ENCODE peak calls at places on chromosomes 6 and 20, in five cellular contexts. W is endodermal cell; C is HepG2; T is CD8-positive, alpha-beta T cell; P is heart left ventricle. X is an unnamed sample.

GRCh38 chr6:135093578-135093977 is 39.0 kb upstream of the HBS1L start:
- DNase-seq in P (no peak), T (no peak), W (no peak), C (no peak), X (no peak)

GRCh38 chr6:79077680-79078056 is 386 bp downstream of the PHIP start:
- DNase-seq in W (no peak), P (no peak), T (no peak), C (no peak), X (no peak)

GRCh38 chr20:62159835-62160234 is 16.3 kb downstream of the SS18L1 start:
- DNase-seq in T (no peak), P (no peak), C (no peak), W (no peak), X (no peak)

GRCh38 chr20:39810269-39810668 is 848.1 kb downstream of the DHX35 start:
- DNase-seq in C (no peak), W (no peak), P (no peak), T (no peak), X (no peak)

GRCh38 chr6:85747654-85748053 is 105.0 kb upstream of the SYNCRIP start:
- DNase-seq in W (no peak), P (no peak), C (peak; percentile 53), T (no peak), X (no peak)

GRCh38 chr6:13425971-13426931 is 61.1 kb downstream of the GFOD1 start:
- DNase-seq in C (no peak), P (peak; percentile 69), W (peak; percentile 50), T (no peak), X (no peak)

GRCh38 chr20:11394145-11394833 is 523.4 kb upstream of the BTBD3 start:
- DNase-seq in C (no peak), T (no peak), P (no peak), W (no peak), X (no peak)

GRCh38 chr20:32007787-32008616 is 2.2 kb upstream of the CCM2L start:
- DNase-seq in C (no peak), T (no peak), P (peak; percentile 88), W (peak; percentile 84), X (no peak)

GRCh38 chr20:63433756-63434531 is 38.5 kb downstream of the KCNQ2 start:
- DNase-seq in C (no peak), W (no peak), T (no peak), P (no peak), X (no peak)

GRCh38 chr20:12970372-12970821 is 38.4 kb upstream of the SPTLC3 start:
- DNase-seq in C (peak; percentile 74), W (peak; percentile 62), P (no peak), T (no peak), X (peak; percentile 46)

GRCh38 chr6:83536034-83536646 is 23.8 kb downstream of the PRSS35 start:
- DNase-seq in W (peak; percentile 91), T (peak; percentile 27), C (peak; percentile 29), P (no peak), X (peak; percentile 56)

GRCh38 chr6:170098428-170099170 is 192.3 kb downstream of the DLL1 start:
- DNase-seq in W (peak; percentile 33), C (no peak), T (no peak), P (no peak), X (no peak)

GRCh38 chr20:38706482-38706881 is 17.8 kb upstream of the SLC32A1 start:
- DNase-seq in C (no peak), W (peak; percentile 68), T (no peak), P (no peak), X (no peak)

GRCh38 chr6:156109713-156110112 is 654.1 kb upstream of the NOX3 start:
- DNase-seq in C (no peak), W (no peak), P (no peak), T (no peak), X (no peak)

GRCh38 chr6:132198040-132198439 is 203.2 kb downstream of the MOXD1 start:
- DNase-seq in P (no peak), T (no peak), C (no peak), W (no peak), X (no peak)

GRCh38 chr6:146997062-146997461 is 207.2 kb upstream of the STXBP5 start:
- DNase-seq in W (no peak), C (no peak), T (no peak), P (no peak), X (no peak)

GRCh38 chr6:33423777-33424176 is 3.9 kb downstream of the SYNGAP1 start:
- DNase-seq in W (no peak), T (no peak), P (no peak), C (no peak), X (no peak)

GRCh38 chr20:62829231-62830230 is 12.7 kb downstream of the COL9A3 start:
- DNase-seq in T (no peak), W (peak; percentile 38), P (peak; percentile 9), C (no peak), X (no peak)

DNA sequence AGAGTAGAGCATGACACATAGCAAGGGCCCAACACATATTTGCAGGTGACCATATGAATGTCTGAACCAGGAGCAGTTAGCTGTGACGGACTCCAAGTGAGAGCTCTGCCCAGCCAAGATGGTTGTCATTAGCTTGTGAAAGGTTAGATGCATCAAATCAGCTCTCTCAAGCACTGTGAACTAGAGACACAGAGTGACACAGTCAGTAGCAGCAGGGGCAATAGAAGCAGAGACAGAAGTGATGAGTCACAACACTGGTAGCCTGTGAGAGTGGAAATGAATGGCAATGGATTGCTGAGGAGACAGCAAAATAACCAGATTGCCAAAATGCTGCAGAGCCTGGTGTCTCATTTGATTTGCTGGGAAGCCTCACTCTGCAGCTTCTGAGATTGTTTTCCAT is 558.9 kb downstream of the PKHD1 start:
- DNase-seq in W (no peak), P (no peak), T (no peak), C (no peak), X (no peak)
- H3K36me3 ChIP-seq in W (no peaks in the 10 kb centered on the region), P (no peaks in the 10 kb centered on the region), T (no peaks in the 10 kb centered on the region), C (no peaks in the 10 kb centered on the region), X (no peaks in the 10 kb centered on the region)

GRCh38 chr20:57596358-57596757 is 23.9 kb downstream of the ZBP1 start:
- DNase-seq in C (no peak), T (no peak), P (no peak), W (no peak), X (no peak)

GRCh38 chr20:57598491-57598890 is 21.7 kb downstream of the ZBP1 start:
- DNase-seq in T (no peak), W (no peak), C (no peak), P (no peak), X (no peak)

GRCh38 chr20:57595041-57596030 is 24.9 kb downstream of the ZBP1 start:
- DNase-seq in W (peak; percentile 48), P (no peak), C (no peak), T (no peak), X (no peak)

GRCh38 chr20:57598060-57598459 is 22.2 kb downstream of the ZBP1 start:
- DNase-seq in P (no peak), C (no peak), W (peak; percentile 58), T (no peak), X (no peak)

GRCh38 chr20:57596998-57597939 is 23.0 kb downstream of the ZBP1 start:
- DNase-seq in T (peak; percentile 66), W (peak; percentile 91), C (peak; percentile 43), P (peak; percentile 62), X (peak; percentile 53)
- H3K4me3 ChIP-seq in T (peak overlapping the region; percentile 29), W (no peak overlapping the region), C (no peak overlapping the region), P (no peak overlapping the region), X (no peak overlapping the region)

DNA sequence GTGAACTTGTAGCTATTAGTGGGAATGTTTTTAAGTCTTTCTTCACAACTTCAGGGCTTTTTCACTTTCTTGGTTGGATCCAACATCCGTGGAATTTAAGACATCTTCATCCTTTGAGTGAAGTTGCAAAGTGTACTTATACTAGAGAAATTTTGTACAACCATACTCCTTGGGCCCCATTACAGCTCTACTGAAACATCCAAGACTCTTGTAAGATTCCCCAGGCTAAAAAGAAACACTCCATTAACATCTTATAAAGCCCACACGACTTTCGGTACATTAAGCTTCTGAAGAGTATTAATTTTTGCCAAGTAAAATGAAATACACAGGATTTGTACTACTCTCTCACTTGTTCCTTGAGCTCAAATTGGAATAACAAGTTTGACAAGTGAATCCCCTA is 5.4 kb downstream of the PCNA start:
- DNase-seq in C (no peak), W (no peak), P (no peak), T (no peak), X (no peak)
- H3K36me3 ChIP-seq in C (peaks cover 56% of the 10 kb centered on the region), W (peaks cover 60% of the 10 kb centered on the region), P (peaks cover 48% of the 10 kb centered on the region), T (peaks cover 41% of the 10 kb centered on the region), X (peaks cover 5% of the 10 kb centered on the region)

DNA sequence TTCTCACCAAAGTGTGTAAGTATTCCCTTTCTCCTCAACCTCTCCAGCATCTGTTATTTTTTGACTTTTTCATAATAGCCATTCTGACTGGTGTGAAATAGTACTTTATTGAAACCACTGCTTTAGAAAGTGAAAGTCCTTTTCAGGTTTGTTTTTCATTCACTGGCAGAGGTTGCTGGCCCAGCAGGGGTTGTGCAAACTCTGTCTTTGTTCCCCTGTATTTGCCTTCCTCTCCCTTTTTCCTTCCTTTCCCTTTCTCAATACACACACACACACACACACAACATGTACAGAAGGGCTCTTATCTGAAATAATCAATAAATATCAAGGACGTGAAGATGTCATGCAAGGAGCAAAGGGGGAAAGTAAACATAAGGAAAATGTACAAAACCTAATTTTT is 99.8 kb downstream of the LY86 start:
- DNase-seq in P (no peak), W (peak; percentile 56), C (peak; percentile 54), T (no peak), X (no peak)
- H3K4me3 ChIP-seq in P (no peak overlapping the region), W (no peak overlapping the region), C (peak overlapping the region; percentile 45), T (no peak overlapping the region), X (no peak overlapping the region)

DNA sequence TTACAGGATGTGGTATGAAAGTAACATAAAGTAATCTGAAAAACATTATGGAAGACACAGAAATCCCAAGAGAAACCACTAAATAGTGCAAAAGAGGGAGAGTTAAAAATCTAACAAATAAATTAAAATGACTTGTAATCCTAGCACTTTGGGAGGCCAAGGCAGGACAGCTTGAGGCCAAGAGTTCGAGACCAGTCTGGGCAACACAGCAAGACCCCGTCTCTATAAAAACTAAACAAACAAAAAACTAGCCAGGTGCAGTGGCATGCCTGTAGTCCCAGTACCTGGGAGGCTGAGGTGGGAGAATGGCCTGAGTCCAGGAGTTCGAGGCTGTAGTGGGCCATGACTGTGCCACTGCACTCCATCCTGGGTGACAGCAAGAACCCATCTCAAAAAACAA is 50.8 kb downstream of the FAM8A1 start:
- DNase-seq in C (no peak), P (no peak), W (no peak), T (no peak), X (no peak)
- H3K36me3 ChIP-seq in C (peaks cover 77% of the 10 kb centered on the region), P (peaks cover 31% of the 10 kb centered on the region), W (peaks cover 85% of the 10 kb centered on the region), T (peaks cover 25% of the 10 kb centered on the region), X (peaks cover 11% of the 10 kb centered on the region)

GRCh38 chr6:168441434-168442391 is 729 bp downstream of the SMOC2 start:
- DNase-seq in T (no peak), W (peak; percentile 73), P (no peak), C (no peak), X (no peak)
- H3K4me3 ChIP-seq in T (no peak overlapping the region), W (peak overlapping the region; percentile 75), P (peak overlapping the region; percentile 63), C (no peak overlapping the region), X (peak overlapping the region; percentile 38)

X was measured in small intestine.